ENCODE peak calls at places on chromosomes 12 and 14, in seven cellular contexts. P is CD8-positive, alpha-beta T cell; G is thyroid gland; M is AG04450; K is astrocyte; A is left lung; X is heart right ventricle. F is an unnamed sample. For H3K9me3, the result is how much of the 10 kb centered on the place peaks cover.

GRCh38 chr12:107906719-107907118 is 132.2 kb downstream of the ASCL4 start:
- DNase-seq in P (no peak), G (no peak), M (no peak), K (no peak), A (no peak), X (no peak), F (no peak)

GRCh38 chr12:84201976-84202375 is 710.6 kb downstream of the SLC6A15 start:
- DNase-seq in P (no peak), G (no peak), M (no peak), K (no peak), A (no peak), X (no peak), F (no peak)

GRCh38 chr12:3882896-3883564 is 9.8 kb upstream of the PARP11 start:
- DNase-seq in P (no peak), G (no peak), M (no peak), K (no peak), A (no peak), X (no peak), F (no peak)

GRCh38 chr12:49974231-49974675 is 1.5 kb downstream of the AQP6 start:
- DNase-seq in P (no peak), G (peak), M (peak), K (peak), A (peak), X (peak), F (no peak)

GRCh38 chr14:74551903-74552371 is 58.4 kb downstream of the ISCA2 start:
- DNase-seq in P (no peak), G (peak), M (no peak), K (no peak), A (no peak), X (peak), F (no peak)

GRCh38 chr14:101821528-101821927 is 60.0 kb downstream of the PPP2R5C start:
- DNase-seq in P (no peak), G (no peak), M (no peak), K (no peak), A (no peak), X (no peak), F (peak)

GRCh38 chr14:24160850-24161804 is at the start of gene IRF9:
- DNase-seq in P (peak), G (peak), M (peak), K (peak), A (peak), X (peak), F (peak)

GRCh38 chr14:97233319-97233980 is 436.3 kb downstream of the VRK1 start:
- DNase-seq in P (no peak), G (no peak), M (no peak), K (no peak), A (no peak), X (no peak), F (no peak)

GRCh38 chr12:51090705-51091229 is 7.4 kb upstream of the CSRNP2 start:
- DNase-seq in P (no peak), G (no peak), M (no peak), K (no peak), A (no peak), X (no peak), F (no peak)

GRCh38 chr12:106245767-106246166 is 2.1 kb downstream of the CKAP4 start:
- DNase-seq in P (no peak), G (peak), M (no peak), K (peak), A (peak), X (no peak), F (no peak)

GRCh38 chr12:57449375-57449774 is 5.7 kb upstream of the INHBE start:
- DNase-seq in P (no peak), G (no peak), M (no peak), K (no peak), A (no peak), X (no peak), F (no peak)

GRCh38 chr14:58882577-58883018 is 244.8 kb downstream of the DACT1 start:
- DNase-seq in P (no peak), G (no peak), M (no peak), K (peak), A (no peak), X (no peak), F (no peak)

GRCh38 chr14:103130965-103131364 is 7.7 kb downstream of the TNFAIP2 start:
- DNase-seq in P (no peak), G (peak), M (peak), K (peak), A (no peak), X (no peak), F (no peak)

GRCh38 chr14:32662234-32662633 is 276.4 kb upstream of the NPAS3 start:
- DNase-seq in P (no peak), G (no peak), M (no peak), K (no peak), A (no peak), X (no peak), F (no peak)

GRCh38 chr12:31315089-31315725 is 10.7 kb downstream of the SINHCAF start:
- DNase-seq in P (no peak), G (no peak), M (no peak), K (no peak), A (no peak), X (no peak), F (no peak)

GRCh38 chr12:45660330-45660729 is 69.2 kb upstream of the ARID2 start:
- DNase-seq in P (no peak), G (no peak), M (peak), K (peak), A (peak), X (no peak), F (no peak)

GRCh38 chr12:52740591-52740990 is 36.6 kb downstream of the KRT76 start:
- DNase-seq in P (no peak), G (no peak), M (no peak), K (no peak), A (no peak), X (no peak), F (no peak)

GRCh38 chr12:120445911-120446909 is at the start of the genes GATC and TRIAP1:
- DNase-seq in P (peak), G (peak), M (no peak), K (peak), A (peak), X (peak), F (peak)

GRCh38 chr14:89508863-89509262 is 91.8 kb upstream of the FOXN3 start:
- DNase-seq in P (no peak), G (no peak), M (no peak), K (no peak), A (no peak), X (no peak), F (no peak)

GRCh38 chr12:113259499-113259953 is 38.3 kb downstream of the TPCN1 start:
- DNase-seq in P (no peak), G (peak), M (no peak), K (no peak), A (peak), X (peak), F (no peak)

GRCh38 chr14:76763362-76764041 is 2.2 kb downstream of the VASH1 start:
- DNase-seq in P (peak), G (no peak), M (no peak), K (peak), A (no peak), X (no peak), F (no peak)

GRCh38 chr12:10469701-10470100 is 16.5 kb upstream of the KLRC1 start:
- DNase-seq in P (no peak), G (no peak), M (no peak), K (no peak), A (no peak), X (no peak), F (no peak)

GRCh38 chr14:99427632-99428315 is 52.9 kb downstream of the SETD3 start:
- DNase-seq in P (no peak), G (no peak), M (no peak), K (peak), A (no peak), X (no peak), F (no peak)

GRCh38 chr14:36207500-36207899 is 31.0 kb upstream of the PTCSC3 start:
- DNase-seq in P (no peak), G (no peak), M (no peak), K (no peak), A (no peak), X (no peak), F (no peak)

GRCh38 chr12:104295954-104296353 is 7.6 kb upstream of the EID3 start:
- DNase-seq in P (no peak), G (no peak), M (no peak), K (no peak), A (no peak), X (no peak), F (no peak)

GRCh38 chr14:31411218-31411727 is 9.1 kb downstream of the HEATR5A start:
- DNase-seq in P (no peak), G (no peak), M (no peak), K (peak), A (no peak), X (no peak), F (no peak)

GRCh38 chr12:50232771-50233209 is 50.5 kb downstream of the LIMA1 start:
- DNase-seq in P (no peak), G (peak), M (no peak), K (no peak), A (no peak), X (no peak), F (no peak)

DNA sequence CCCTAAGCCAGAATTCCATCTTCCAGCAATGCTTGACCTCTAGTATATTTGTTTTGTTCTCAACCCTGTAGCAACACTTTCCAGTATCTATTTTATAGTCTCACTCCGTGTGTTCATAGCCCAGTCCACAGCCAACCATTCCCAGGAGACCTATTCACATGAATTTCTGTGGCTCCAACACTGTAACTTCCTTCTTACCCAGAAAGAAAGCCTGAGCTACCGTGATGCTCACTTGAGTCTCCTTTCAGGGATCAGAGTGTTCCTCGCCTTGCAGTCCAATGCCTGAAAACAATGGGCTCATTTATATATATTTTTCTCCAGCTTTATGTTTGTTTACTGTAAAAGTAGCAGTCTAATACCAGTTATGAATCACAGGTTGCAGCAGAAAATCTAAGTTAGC is 645.0 kb upstream of the NOVA1 start:
- DNase-seq in P (no peak), G (no peak), M (no peak), K (no peak), A (no peak), X (no peak), F (no peak)
- H3K9me3 ChIP-seq in P (under half), G (under half), M (under half), K (under half), A (under half), X (under half), F (under half)

GRCh38 chr12:34295366-34296142 is 273.3 kb downstream of the ALG10 start:
- DNase-seq in P (no peak), G (no peak), M (no peak), K (no peak), A (peak), X (no peak), F (peak)
- H3K9me3 ChIP-seq in P (under half), G (under half), M (half or more), K (under half), A (half or more), X (under half), F (under half)

DNA sequence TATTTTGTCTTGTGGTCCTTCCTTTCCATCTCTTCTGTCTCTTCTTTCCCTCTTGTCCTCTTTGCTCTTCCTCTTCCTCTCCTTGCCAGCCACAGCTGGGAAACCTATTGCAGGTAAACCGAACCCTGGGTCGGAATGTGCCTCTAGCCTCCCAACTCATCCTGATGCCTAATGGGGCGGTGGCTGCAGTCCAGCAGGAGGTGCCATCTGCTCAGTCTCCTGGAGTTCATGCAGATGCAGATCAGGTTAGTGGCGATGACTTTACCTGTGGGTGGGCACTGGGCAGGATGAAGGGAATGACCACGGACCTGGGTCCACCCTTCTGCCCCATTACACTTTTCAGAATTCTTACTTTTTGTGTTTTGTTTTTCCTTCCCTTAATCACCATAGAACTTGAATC is 8.2 kb downstream of the PHC1 start:
- DNase-seq in P (no peak), G (no peak), M (no peak), K (no peak), A (no peak), X (no peak), F (no peak)
- H3K9me3 ChIP-seq in P (under half), G (under half), M (under half), K (under half), A (under half), X (under half), F (under half)

GRCh38 chr12:132972374-132972773 is 13.8 kb upstream of the ZNF26 start:
- DNase-seq in P (no peak), G (no peak), M (no peak), K (no peak), A (no peak), X (no peak), F (no peak)

GRCh38 chr12:132967736-132968135 is 11.6 kb upstream of the ZNF605 start:
- DNase-seq in P (no peak), G (no peak), M (no peak), K (no peak), A (no peak), X (no peak), F (no peak)

GRCh38 chr12:132965796-132966195 is 9.7 kb upstream of the ZNF605 start:
- DNase-seq in P (no peak), G (no peak), M (no peak), K (no peak), A (no peak), X (no peak), F (no peak)

GRCh38 chr12:132966676-132967415 is 10.7 kb upstream of the ZNF605 start:
- DNase-seq in P (no peak), G (no peak), M (no peak), K (no peak), A (no peak), X (no peak), F (no peak)
- H3K9me3 ChIP-seq in P (under half), G (under half), M (half or more), K (under half), A (half or more), X (under half), F (under half)

GRCh38 chr14:106606936-106607335 is 1080.6 kb downstream of the TMEM121 start:
- DNase-seq in P (no peak), G (no peak), M (no peak), K (no peak), A (no peak), X (no peak), F (no peak)
- H3K9me3 ChIP-seq in P (under half), G (under half), M (under half), K (under half), A (under half), X (under half), F (under half)

GRCh38 chr12:79563021-79563739 is 127.6 kb downstream of the PAWR start:
- DNase-seq in P (no peak), G (no peak), M (no peak), K (no peak), A (no peak), X (no peak), F (no peak)
- H3K9me3 ChIP-seq in P (under half), G (under half), M (under half), K (under half), A (under half), X (under half), F (under half)

GRCh38 chr14:83883732-83884131 is 1646.2 kb upstream of the FLRT2 start:
- DNase-seq in P (no peak), G (no peak), M (no peak), K (no peak), A (no peak), X (no peak), F (no peak)
- H3K9me3 ChIP-seq in P (under half), G (under half), M (under half), K (under half), A (under half), X (under half), F (under half)

F was measured in T-helper 17 cell.